ENCODE peak calls at places on chromosomes 6 and 20, in eight cellular contexts. Q is astrocyte of the spinal cord; Z is prostate gland; O is cardiac muscle cell; T is neural progenitor cell; X is HFF-Myc; E is CD4-positive, alpha-beta memory T cell; A is dorsolateral prefrontal cortex. R is an unnamed sample.

GRCh38 chr20:33812673-33813462 is 1.7 kb downstream of the CHMP4B start:
- DNase-seq in Z (no peak), X (no peak), E (no peak), Q (peak; percentile 21), A (no peak), T (peak; percentile 58), O (peak; percentile 49), R (no peak)

GRCh38 chr20:14710941-14711340 is 373.5 kb upstream of the FLRT3 start:
- DNase-seq in Q (no peak), T (no peak), Z (peak; percentile 8), E (no peak), O (no peak), X (no peak), A (no peak), R (no peak)

GRCh38 chr6:16933532-16933931 is 168.3 kb upstream of the STMND1 start:
- DNase-seq in X (no peak), Z (no peak), O (no peak), T (no peak), E (no peak), A (no peak), Q (no peak), R (no peak)

GRCh38 chr6:168319279-168320051 is at the start of gene DACT2:
- DNase-seq in X (no peak), O (peak; percentile 33), E (no peak), Q (no peak), Z (peak; percentile 30), T (peak; percentile 65), A (no peak), R (no peak)

GRCh38 chr6:115729036-115729435 is 331.7 kb downstream of the FRK start:
- DNase-seq in Q (no peak), E (no peak), A (no peak), O (no peak), Z (no peak), X (no peak), T (no peak), R (no peak)

GRCh38 chr6:56730663-56731529 is 88.2 kb upstream of the DST start:
- DNase-seq in X (no peak), Q (peak; percentile 83), O (no peak), A (no peak), Z (no peak), E (no peak), T (no peak), R (peak; percentile 46)

GRCh38 chr6:12353731-12354130 is 63.6 kb downstream of the EDN1 start:
- DNase-seq in X (no peak), E (no peak), Q (peak; percentile 32), Z (peak; percentile 39), O (no peak), T (no peak), A (no peak), R (no peak)

GRCh38 chr6:26240157-26240980 is 124.6 kb upstream of the BTN3A2 start:
- DNase-seq in Q (peak; percentile 94), T (peak; percentile 71), Z (peak; percentile 59), E (peak; percentile 86), X (peak; percentile 95), A (no peak), O (peak; percentile 63), R (no peak)

GRCh38 chr6:117483645-117484016 is 1.2 kb downstream of the DCBLD1 start:
- DNase-seq in O (peak; percentile 35), X (no peak), T (no peak), A (no peak), Z (no peak), E (peak; percentile 14), Q (peak; percentile 38), R (no peak)

GRCh38 chr6:133553652-133554051 is 312.5 kb downstream of the EYA4 start:
- DNase-seq in A (no peak), O (peak; percentile 76), X (no peak), T (peak; percentile 81), Z (peak; percentile 19), E (no peak), Q (peak; percentile 76), R (peak; percentile 25)

GRCh38 chr20:37741560-37741959 is 47.7 kb downstream of the CTNNBL1 start:
- DNase-seq in T (no peak), X (no peak), O (no peak), Q (peak; percentile 13), A (no peak), E (no peak), Z (no peak), R (no peak)

GRCh38 chr6:105170066-105170465 is 9.7 kb downstream of the POPDC3 start:
- DNase-seq in X (no peak), O (no peak), Z (no peak), T (no peak), E (no peak), Q (peak; percentile 22), A (no peak), R (no peak)

GRCh38 chr20:31595654-31596411 is 9.3 kb upstream of the ID1 start:
- DNase-seq in E (no peak), X (peak; percentile 90), Q (peak; percentile 84), T (peak; percentile 37), O (peak; percentile 55), Z (no peak), A (no peak), R (peak; percentile 95)

GRCh38 chr6:40879169-40879568 is 159.9 kb downstream of the UNC5CL start:
- DNase-seq in E (no peak), T (no peak), A (no peak), Q (no peak), X (no peak), O (no peak), Z (no peak), R (no peak)

GRCh38 chr6:118659513-118660217 is 8.3 kb upstream of the CEP85L start:
- DNase-seq in Z (no peak), A (no peak), E (no peak), O (no peak), X (no peak), T (no peak), Q (no peak), R (no peak)

GRCh38 chr6:84583784-84584183 is 180.6 kb downstream of the TBX18 start:
- DNase-seq in O (peak; percentile 8), A (no peak), Z (no peak), X (no peak), E (no peak), T (no peak), Q (peak; percentile 37), R (no peak)

GRCh38 chr20:45407783-45408645 is at the start of gene DBNDD2:
- DNase-seq in Q (no peak), O (no peak), T (no peak), X (no peak), E (no peak), Z (no peak), A (peak; percentile 82), R (no peak)

DNA sequence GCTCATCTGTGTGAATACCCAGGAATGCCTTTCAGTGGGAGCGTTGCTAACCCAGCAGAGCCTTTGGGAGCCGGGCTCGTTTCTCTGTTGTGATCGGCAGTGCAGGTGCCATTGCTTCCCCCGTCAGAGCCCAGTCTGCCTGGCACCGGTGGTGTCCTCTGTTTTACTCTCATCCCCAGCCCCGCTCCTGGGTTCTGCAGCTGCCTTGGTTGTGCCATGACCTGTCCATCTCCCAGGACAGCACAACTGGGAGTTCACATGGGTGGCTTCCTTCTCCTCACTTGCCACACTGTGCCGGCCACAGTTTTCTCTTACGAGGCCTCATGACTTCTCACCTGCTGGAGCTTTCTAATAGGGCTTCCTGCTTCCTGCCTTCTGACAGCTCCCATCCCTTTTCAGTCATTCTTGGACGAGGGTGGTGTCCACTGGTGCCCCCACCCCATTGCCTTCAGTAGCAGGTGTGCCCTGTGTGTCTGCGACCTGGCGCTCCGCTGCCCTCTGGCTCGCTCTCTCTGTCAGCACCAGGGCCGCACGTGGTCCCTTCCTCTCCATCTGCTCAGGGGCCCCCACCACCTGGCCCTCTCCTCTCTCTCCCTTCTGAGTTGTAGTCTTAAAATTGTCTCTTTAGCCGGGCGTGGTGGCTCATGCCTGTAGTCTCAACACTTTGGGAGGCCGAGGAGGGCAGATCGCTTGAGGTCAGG is 110.9 kb downstream of the RPP40 start:
- DNase-seq in Z (no peak), A (no peak), Q (no peak), T (no peak), O (no peak), X (no peak), E (no peak), R (no peak)
- H3K4me3 ChIP-seq in Z (no peak overlapping the region), A (no peak overlapping the region), Q (no peak overlapping the region), T (no peak overlapping the region), O (no peak overlapping the region), X (no peak overlapping the region), E (no peak overlapping the region), R (no peak overlapping the region)

DNA sequence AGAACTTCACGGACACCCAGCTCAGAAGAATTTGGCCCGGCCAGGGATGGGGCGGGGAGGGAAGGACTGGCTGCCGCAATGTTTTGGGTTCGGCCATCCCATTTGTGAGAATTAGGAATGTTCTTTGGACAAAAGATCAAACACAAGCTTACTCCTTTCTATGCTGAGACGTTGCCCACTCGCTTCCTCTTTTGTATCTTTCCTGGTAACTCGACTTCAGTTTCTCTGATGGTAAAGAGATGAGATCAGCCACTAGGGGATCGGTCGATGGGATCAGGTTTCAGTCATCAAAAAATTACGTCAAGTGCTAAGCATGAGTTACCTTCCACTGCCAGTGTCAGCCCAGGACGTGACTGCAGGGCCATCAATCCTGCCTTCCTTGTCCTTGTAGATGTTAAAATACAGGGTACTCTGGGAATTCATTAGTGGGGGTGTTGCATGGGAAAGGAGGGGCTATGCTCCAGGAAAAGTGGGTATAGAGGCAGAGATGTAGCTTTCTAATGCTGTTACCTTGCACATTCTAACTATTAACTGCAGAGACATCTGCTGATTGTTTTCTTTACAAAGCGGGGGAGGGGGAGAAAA is 190.2 kb downstream of the TSHZ2 start:
- DNase-seq in O (peak; percentile 43), Q (peak; percentile 72), A (no peak), X (no peak), T (peak; percentile 65), E (no peak), Z (peak; percentile 34), R (peak; percentile 16)
- H3K4me3 ChIP-seq in O (no peak overlapping the region), Q (peak overlapping the region; percentile 7), A (no peak overlapping the region), X (no peak overlapping the region), T (no peak overlapping the region), E (no peak overlapping the region), Z (no peak overlapping the region), R (no peak overlapping the region)

DNA sequence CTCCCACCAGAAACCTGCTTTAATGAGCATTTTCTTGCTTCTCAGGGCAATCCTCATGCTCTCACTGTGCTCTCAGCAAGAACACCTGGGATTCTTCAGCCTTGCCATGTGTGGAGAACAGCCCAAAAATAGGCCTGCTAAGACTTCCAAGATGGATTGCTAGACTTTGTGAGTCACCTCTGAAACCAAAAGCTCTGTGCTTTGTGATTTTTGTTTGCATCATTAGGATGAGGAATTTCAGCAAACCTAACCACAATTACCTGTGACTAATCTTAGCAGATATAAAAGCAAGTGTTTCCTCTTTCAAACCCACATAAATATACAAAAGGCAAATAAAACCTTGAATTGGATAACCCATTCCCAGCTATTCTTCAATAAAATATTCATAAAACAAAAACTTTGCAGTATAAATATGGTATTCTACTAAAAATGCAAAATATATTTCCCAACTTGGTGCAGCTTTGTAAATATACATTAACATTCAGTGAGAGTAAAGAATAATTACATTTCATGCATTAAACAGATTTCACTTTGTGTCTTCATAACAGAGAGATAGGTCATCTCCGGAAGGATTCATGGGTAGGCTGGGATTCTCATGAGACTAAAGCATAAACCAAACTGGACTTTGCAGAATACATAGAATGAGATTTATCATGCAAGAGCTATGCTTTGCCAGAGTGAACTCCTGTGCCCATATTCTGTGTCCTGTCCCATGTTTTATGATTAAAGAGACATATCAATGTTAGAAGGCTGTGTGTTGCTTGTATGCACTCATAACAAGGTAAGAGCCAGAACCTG is 33.5 kb downstream of the TPBG start:
- DNase-seq in X (peak; percentile 90), O (no peak), A (no peak), Z (no peak), E (no peak), T (no peak), Q (peak; percentile 96), R (peak; percentile 90)
- H3K4me3 ChIP-seq in X (no peak overlapping the region), O (no peak overlapping the region), A (no peak overlapping the region), Z (no peak overlapping the region), E (no peak overlapping the region), T (no peak overlapping the region), Q (no peak overlapping the region), R (no peak overlapping the region)

GRCh38 chr6:6723792-6724318 is 135.3 kb downstream of the LY86 start:
- DNase-seq in O (no peak), Q (no peak), A (no peak), T (no peak), E (no peak), X (no peak), Z (no peak), R (no peak)
- H3K4me3 ChIP-seq in O (no peak overlapping the region), Q (no peak overlapping the region), A (peak overlapping the region; percentile 64), T (no peak overlapping the region), E (no peak overlapping the region), X (no peak overlapping the region), Z (no peak overlapping the region), R (peak overlapping the region; percentile 41)

R was measured in AG09309.